ENCODE peak calls at places on chromosomes 5 and 9, in nine cellular contexts. One of them, this sample, is unnamed.

GRCh38 chr5:68922172-68922987 is 171.4 kb upstream of the SLC30A5 start:
- DNase-seq in GM13977: no peak
- DNase-seq in ACHN: no peak
- DNase-seq in NCI-H2081 treated with DMSO at 0.1 percent for 48 hours: no peak
- DNase-seq in NB4: no peak
- DNase-seq in activated effector memory CD4-positive, alpha-beta T cell treated with Interleukin-2 at 50 U/mL for 16 hours: no peak
- DNase-seq in stimulated activated CD4-positive, alpha-beta T cell treated with anti-CD3 and anti-CD28 coated beads, Interleukin-2, amount 100 ng/mL, for 48 hours: no peak
- DNase-seq in C1 segment of cervical spinal cord: no peak
- DNase-seq in heart right ventricle: no peak
- DNase-seq in this sample: no peak

GRCh38 chr9:127942152-127943010 is 4.7 kb upstream of the DPM2 start:
- DNase-seq in GM13977: peak
- DNase-seq in ACHN: peak
- DNase-seq in NCI-H2081 treated with DMSO at 0.1 percent for 48 hours: no peak
- DNase-seq in NB4: peak
- DNase-seq in activated effector memory CD4-positive, alpha-beta T cell treated with Interleukin-2 at 50 U/mL for 16 hours: no peak
- DNase-seq in stimulated activated CD4-positive, alpha-beta T cell treated with anti-CD3 and anti-CD28 coated beads, Interleukin-2, amount 100 ng/mL, for 48 hours: peak
- DNase-seq in C1 segment of cervical spinal cord: no peak
- DNase-seq in heart right ventricle: peak
- DNase-seq in this sample: peak

GRCh38 chr9:93321220-93321610 is 130.3 kb upstream of the FAM120A start:
- DNase-seq in GM13977: no peak
- DNase-seq in ACHN: no peak
- DNase-seq in NCI-H2081 treated with DMSO at 0.1 percent for 48 hours: no peak
- DNase-seq in NB4: no peak
- DNase-seq in activated effector memory CD4-positive, alpha-beta T cell treated with Interleukin-2 at 50 U/mL for 16 hours: no peak
- DNase-seq in stimulated activated CD4-positive, alpha-beta T cell treated with anti-CD3 and anti-CD28 coated beads, Interleukin-2, amount 100 ng/mL, for 48 hours: no peak
- DNase-seq in C1 segment of cervical spinal cord: no peak
- DNase-seq in heart right ventricle: no peak
- DNase-seq in this sample: no peak

GRCh38 chr5:9930156-9930555 is 300.0 kb upstream of the TAS2R1 start:
- DNase-seq in GM13977: no peak
- DNase-seq in ACHN: no peak
- DNase-seq in NCI-H2081 treated with DMSO at 0.1 percent for 48 hours: no peak
- DNase-seq in NB4: no peak
- DNase-seq in activated effector memory CD4-positive, alpha-beta T cell treated with Interleukin-2 at 50 U/mL for 16 hours: no peak
- DNase-seq in stimulated activated CD4-positive, alpha-beta T cell treated with anti-CD3 and anti-CD28 coated beads, Interleukin-2, amount 100 ng/mL, for 48 hours: no peak
- DNase-seq in C1 segment of cervical spinal cord: no peak
- DNase-seq in heart right ventricle: no peak
- DNase-seq in this sample: no peak

GRCh38 chr9:36029765-36030528 is 6.8 kb upstream of the RECK start:
- DNase-seq in GM13977: no peak
- DNase-seq in ACHN: no peak
- DNase-seq in NCI-H2081 treated with DMSO at 0.1 percent for 48 hours: no peak
- DNase-seq in NB4: peak
- DNase-seq in activated effector memory CD4-positive, alpha-beta T cell treated with Interleukin-2 at 50 U/mL for 16 hours: no peak
- DNase-seq in stimulated activated CD4-positive, alpha-beta T cell treated with anti-CD3 and anti-CD28 coated beads, Interleukin-2, amount 100 ng/mL, for 48 hours: no peak
- DNase-seq in C1 segment of cervical spinal cord: no peak
- DNase-seq in heart right ventricle: no peak
- DNase-seq in this sample: no peak

GRCh38 chr9:79812507-79813261 is 240.9 kb downstream of the TLE4 start:
- DNase-seq in GM13977: peak
- DNase-seq in ACHN: peak
- DNase-seq in NCI-H2081 treated with DMSO at 0.1 percent for 48 hours: no peak
- DNase-seq in NB4: peak
- DNase-seq in activated effector memory CD4-positive, alpha-beta T cell treated with Interleukin-2 at 50 U/mL for 16 hours: no peak
- DNase-seq in stimulated activated CD4-positive, alpha-beta T cell treated with anti-CD3 and anti-CD28 coated beads, Interleukin-2, amount 100 ng/mL, for 48 hours: no peak
- DNase-seq in C1 segment of cervical spinal cord: no peak
- DNase-seq in heart right ventricle: no peak
- DNase-seq in this sample: no peak

GRCh38 chr9:75046725-75047345 is 18.7 kb upstream of the CARNMT1 start:
- DNase-seq in GM13977: no peak
- DNase-seq in ACHN: no peak
- DNase-seq in NCI-H2081 treated with DMSO at 0.1 percent for 48 hours: no peak
- DNase-seq in NB4: no peak
- DNase-seq in activated effector memory CD4-positive, alpha-beta T cell treated with Interleukin-2 at 50 U/mL for 16 hours: no peak
- DNase-seq in stimulated activated CD4-positive, alpha-beta T cell treated with anti-CD3 and anti-CD28 coated beads, Interleukin-2, amount 100 ng/mL, for 48 hours: no peak
- DNase-seq in C1 segment of cervical spinal cord: no peak
- DNase-seq in heart right ventricle: no peak
- DNase-seq in this sample: no peak

GRCh38 chr9:126398403-126399058 is 71.9 kb downstream of the MVB12B start:
- DNase-seq in GM13977: peak
- DNase-seq in ACHN: peak
- DNase-seq in NCI-H2081 treated with DMSO at 0.1 percent for 48 hours: no peak
- DNase-seq in NB4: peak
- DNase-seq in activated effector memory CD4-positive, alpha-beta T cell treated with Interleukin-2 at 50 U/mL for 16 hours: peak
- DNase-seq in stimulated activated CD4-positive, alpha-beta T cell treated with anti-CD3 and anti-CD28 coated beads, Interleukin-2, amount 100 ng/mL, for 48 hours: peak
- DNase-seq in C1 segment of cervical spinal cord: peak
- DNase-seq in heart right ventricle: peak
- DNase-seq in this sample: peak

GRCh38 chr5:72067682-72068470 is 39.4 kb upstream of the MAP1B start:
- DNase-seq in GM13977: no peak
- DNase-seq in ACHN: peak
- DNase-seq in NCI-H2081 treated with DMSO at 0.1 percent for 48 hours: no peak
- DNase-seq in NB4: peak
- DNase-seq in activated effector memory CD4-positive, alpha-beta T cell treated with Interleukin-2 at 50 U/mL for 16 hours: no peak
- DNase-seq in stimulated activated CD4-positive, alpha-beta T cell treated with anti-CD3 and anti-CD28 coated beads, Interleukin-2, amount 100 ng/mL, for 48 hours: no peak
- DNase-seq in C1 segment of cervical spinal cord: no peak
- DNase-seq in heart right ventricle: no peak
- DNase-seq in this sample: no peak

GRCh38 chr9:119609277-119609971 is 240.2 kb upstream of the BRINP1 start:
- DNase-seq in GM13977: no peak
- DNase-seq in ACHN: no peak
- DNase-seq in NCI-H2081 treated with DMSO at 0.1 percent for 48 hours: no peak
- DNase-seq in NB4: no peak
- DNase-seq in activated effector memory CD4-positive, alpha-beta T cell treated with Interleukin-2 at 50 U/mL for 16 hours: no peak
- DNase-seq in stimulated activated CD4-positive, alpha-beta T cell treated with anti-CD3 and anti-CD28 coated beads, Interleukin-2, amount 100 ng/mL, for 48 hours: no peak
- DNase-seq in C1 segment of cervical spinal cord: no peak
- DNase-seq in heart right ventricle: no peak
- DNase-seq in this sample: no peak

GRCh38 chr9:133113163-133113927 is 7.7 kb downstream of the RALGDS start:
- DNase-seq in GM13977: no peak
- DNase-seq in ACHN: no peak
- DNase-seq in NCI-H2081 treated with DMSO at 0.1 percent for 48 hours: no peak
- DNase-seq in NB4: no peak
- DNase-seq in activated effector memory CD4-positive, alpha-beta T cell treated with Interleukin-2 at 50 U/mL for 16 hours: no peak
- DNase-seq in stimulated activated CD4-positive, alpha-beta T cell treated with anti-CD3 and anti-CD28 coated beads, Interleukin-2, amount 100 ng/mL, for 48 hours: no peak
- DNase-seq in C1 segment of cervical spinal cord: no peak
- DNase-seq in heart right ventricle: peak
- DNase-seq in this sample: peak

GRCh38 chr9:132144708-132145365 is 17.0 kb upstream of the NTNG2 start:
- DNase-seq in GM13977: no peak
- DNase-seq in ACHN: peak
- DNase-seq in NCI-H2081 treated with DMSO at 0.1 percent for 48 hours: no peak
- DNase-seq in NB4: peak
- DNase-seq in activated effector memory CD4-positive, alpha-beta T cell treated with Interleukin-2 at 50 U/mL for 16 hours: no peak
- DNase-seq in stimulated activated CD4-positive, alpha-beta T cell treated with anti-CD3 and anti-CD28 coated beads, Interleukin-2, amount 100 ng/mL, for 48 hours: no peak
- DNase-seq in C1 segment of cervical spinal cord: no peak
- DNase-seq in heart right ventricle: no peak
- DNase-seq in this sample: no peak

GRCh38 chr9:134374301-134375010 is 48.2 kb downstream of the RXRA start:
- DNase-seq in GM13977: no peak
- DNase-seq in ACHN: no peak
- DNase-seq in NCI-H2081 treated with DMSO at 0.1 percent for 48 hours: no peak
- DNase-seq in NB4: peak
- DNase-seq in activated effector memory CD4-positive, alpha-beta T cell treated with Interleukin-2 at 50 U/mL for 16 hours: no peak
- DNase-seq in stimulated activated CD4-positive, alpha-beta T cell treated with anti-CD3 and anti-CD28 coated beads, Interleukin-2, amount 100 ng/mL, for 48 hours: no peak
- DNase-seq in C1 segment of cervical spinal cord: no peak
- DNase-seq in heart right ventricle: no peak
- DNase-seq in this sample: no peak

This sample was measured in mucosa of gallbladder.